ENCODE peak calls at places on chromosomes 1 and 21, in four cellular contexts. J is HCT116, W is IMR-90, H is suprapubic skin. G is an unnamed sample. For H3K4me1, the result is how much of the 10 kb centered on the place peaks cover.

GRCh38 chr1:15152318-15153183 is 996 bp upstream of the TMEM51 start:
- DNase-seq in H (peak), J (peak), W (peak), G (peak)

GRCh38 chr1:95733671-95734070 is 499.7 kb downstream of the RWDD3 start:
- DNase-seq in W (no peak), J (no peak), H (no peak), G (no peak)

GRCh38 chr1:85179517-85179916 is 21.3 kb downstream of the SYDE2 start:
- DNase-seq in W (no peak), J (no peak), H (no peak), G (no peak)

GRCh38 chr1:33161061-33161681 is 20.7 kb downstream of the TRIM62 start:
- DNase-seq in H (no peak), W (peak), J (no peak), G (peak)

GRCh38 chr1:22831729-22832413 is 121.2 kb downstream of the EPHB2 start:
- DNase-seq in J (peak), H (no peak), W (peak), G (peak)

GRCh38 chr1:151867785-151868403 is 14.4 kb upstream of the THEM5 start:
- DNase-seq in H (no peak), W (peak), J (no peak), G (no peak)

GRCh38 chr1:113868387-113869083 is 3.0 kb downstream of the PTPN22 start:
- DNase-seq in J (no peak), H (no peak), W (peak), G (no peak)

GRCh38 chr1:113199718-113200455 is 126.9 kb downstream of the LRIG2 start:
- DNase-seq in J (no peak), H (no peak), W (no peak), G (no peak)

GRCh38 chr1:203127672-203128611 is at the start of gene ADORA1:
- DNase-seq in W (peak), J (peak), H (peak), G (peak)

GRCh38 chr21:18340387-18340942 is 63.1 kb downstream of the TMPRSS15 start:
- DNase-seq in J (no peak), W (no peak), H (no peak), G (no peak)

GRCh38 chr1:145799806-145800205 is 24.1 kb downstream of the RNF115 start:
- DNase-seq in J (no peak), W (no peak), H (no peak), G (no peak)
- H3K27ac ChIP-seq in J (no peak), W (no peak), H (no peak), G (no peak)

GRCh38 chr1:153542956-153543737 is 2.4 kb upstream of the S100A5 start:
- DNase-seq in W (no peak), J (no peak), H (no peak), G (no peak)

GRCh38 chr1:153541641-153542569 is 1.2 kb upstream of the S100A5 start:
- DNase-seq in J (no peak), W (no peak), H (no peak), G (no peak)

GRCh38 chr1:153544453-153545066 is 1.0 kb downstream of the S100A4 start:
- DNase-seq in W (no peak), J (no peak), H (no peak), G (no peak)

GRCh38 chr1:153545067-153546055 is at the start of gene S100A4:
- DNase-seq in H (peak), J (peak), W (peak), G (peak)

DNA sequence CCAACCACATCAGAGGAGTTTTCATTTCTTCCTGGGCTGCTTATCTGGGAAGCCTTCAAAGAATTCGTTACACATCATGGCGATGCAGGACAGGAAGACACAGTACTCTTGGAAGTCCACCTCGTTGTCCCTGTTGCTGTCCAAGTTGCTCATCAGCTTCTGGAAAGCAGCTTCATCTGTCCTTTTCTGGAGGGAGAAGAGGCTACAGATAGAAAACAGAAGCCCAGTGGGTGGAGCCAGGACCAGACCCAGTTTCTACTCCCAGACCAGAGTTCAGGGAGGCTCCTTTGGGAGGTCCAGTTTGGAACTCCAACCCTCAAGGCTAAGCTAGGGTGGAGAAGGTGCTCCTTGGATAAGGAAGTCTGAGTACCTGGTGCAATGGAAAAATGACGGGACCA is 1.9 kb downstream of the S100A4 start:
- DNase-seq in H (no peak), W (no peak), J (no peak), G (no peak)
- H3K4me3 ChIP-seq in H (peak), W (no peak), J (peak), G (no peak)

DNA sequence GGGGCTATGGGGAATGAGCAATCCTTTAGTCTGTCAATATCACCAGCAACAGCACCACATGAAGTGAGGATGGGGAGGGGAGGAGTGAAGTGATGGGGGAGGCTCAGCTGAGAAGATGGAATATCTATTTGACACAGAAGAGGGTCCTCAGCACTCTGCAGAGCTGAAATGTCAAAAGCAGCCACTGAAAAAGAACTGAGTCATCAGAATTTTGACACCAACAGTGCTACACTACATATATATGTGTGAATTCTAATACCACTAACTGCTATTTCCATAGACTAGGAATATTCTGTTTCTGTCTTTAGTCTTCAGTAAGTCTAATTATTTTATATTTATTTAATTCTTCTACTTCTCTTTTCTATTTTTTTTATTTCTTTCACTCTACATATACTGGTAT is 427.0 kb upstream of the PBX1 start:
- DNase-seq in J (no peak), H (no peak), W (no peak), G (no peak)
- H3K4me1 ChIP-seq in J (under half), H (under half), W (under half), G (under half)

GRCh38 chr1:223429821-223430220 is 36.6 kb downstream of the CCDC185 start:
- DNase-seq in H (no peak), J (no peak), W (no peak), G (no peak)
- H3K27ac ChIP-seq in H (no peak), J (no peak), W (no peak), G (no peak)

GRCh38 chr21:46287541-46287940 is 1.4 kb downstream of the YBEY start:
- DNase-seq in W (no peak), H (no peak), J (no peak), G (no peak)
- H3K4me3 ChIP-seq in W (no peak), H (no peak), J (peak), G (no peak)

GRCh38 chr1:235293322-235293942 is 34.5 kb downstream of the ARID4B start:
- DNase-seq in H (no peak), W (no peak), J (no peak), G (no peak)

GRCh38 chr1:235292790-235293189 is 35.2 kb downstream of the ARID4B start:
- DNase-seq in W (no peak), H (no peak), J (no peak), G (no peak)

GRCh38 chr1:235289859-235290739 is 37.9 kb downstream of the ARID4B start:
- DNase-seq in W (no peak), H (no peak), J (no peak), G (no peak)

GRCh38 chr1:235290740-235291502 is 37.1 kb downstream of the ARID4B start:
- DNase-seq in H (no peak), J (no peak), W (no peak), G (no peak)

GRCh38 chr1:235291599-235291998 is 36.4 kb downstream of the ARID4B start:
- DNase-seq in H (no peak), J (no peak), W (no peak), G (no peak)
- H3K4me1 ChIP-seq in H (under half), J (under half), W (under half), G (under half)

DNA sequence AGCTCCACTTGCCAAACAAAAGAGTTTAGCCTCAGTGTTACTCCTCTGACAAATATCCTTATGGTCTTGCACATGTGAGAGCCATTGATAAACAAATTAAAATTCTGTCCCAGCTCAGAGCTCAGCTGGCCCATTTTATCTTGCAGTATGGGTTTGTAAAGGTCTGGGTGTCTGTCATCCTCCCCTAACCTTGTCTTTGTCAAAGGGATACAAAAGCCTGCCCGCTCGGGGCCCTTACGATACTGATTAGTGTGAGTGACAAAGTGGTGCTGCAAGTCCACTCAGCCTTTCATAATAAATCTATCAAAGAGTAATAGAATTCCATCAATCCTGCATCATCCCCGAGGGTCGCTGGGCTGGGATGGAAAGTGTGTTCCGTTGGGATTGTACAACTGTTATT is 122.7 kb upstream of the FOXD3 start:
- DNase-seq in J (no peak), W (no peak), H (no peak), G (no peak)
- H3K27ac ChIP-seq in J (no peak), W (no peak), H (no peak), G (no peak)

G was measured in SJSA1.